ENCODE peak calls at places on chromosomes 6 and 20, in four cellular contexts. D is hepatocyte, A is mesendoderm, M is cardiac muscle cell. T is an unnamed sample.

GRCh38 chr6:26033942-26034354 is 53.3 kb upstream of the HFE start:
- DNase-seq in D (no peak), A (peak; percentile 67), M (no peak), T (no peak)

GRCh38 chr20:57662028-57662312 is 41.7 kb upstream of the ZBP1 start:
- DNase-seq in D (no peak), A (no peak), M (no peak), T (no peak)

GRCh38 chr6:128069180-128069579 is 168.3 kb upstream of the THEMIS start:
- DNase-seq in M (no peak), A (no peak), D (no peak), T (no peak)

GRCh38 chr20:19212524-19213502 is at the start of gene SLC24A3:
- DNase-seq in A (peak; percentile 90), M (peak; percentile 82), D (peak; percentile 86), T (no peak)

GRCh38 chr6:166169549-166170421 is 2.1 kb upstream of the TBXT start:
- DNase-seq in D (no peak), A (peak; percentile 40), M (no peak), T (no peak)

GRCh38 chr20:51767867-51768758 is at the start of gene ATP9A:
- DNase-seq in A (peak; percentile 30), D (peak; percentile 61), M (peak; percentile 67), T (no peak)

GRCh38 chr6:15534970-15535369 is 127.9 kb downstream of the DTNBP1 start:
- DNase-seq in D (no peak), M (no peak), A (peak; percentile 22), T (no peak)

GRCh38 chr20:3115190-3116107 is 30.9 kb upstream of the AVP start:
- DNase-seq in M (peak; percentile 68), D (peak; percentile 74), A (peak; percentile 84), T (peak; percentile 44)

GRCh38 chr6:126033696-126034095 is 47.4 kb downstream of the TRMT11 start:
- DNase-seq in M (peak; percentile 82), A (peak; percentile 90), D (peak; percentile 79), T (peak; percentile 78)

GRCh38 chr6:80956898-80957297 is 795.6 kb downstream of the TENT5A start:
- DNase-seq in D (no peak), M (no peak), A (no peak), T (peak; percentile 73)

GRCh38 chr6:158969148-158969547 is 30.9 kb downstream of the RSPH3 start:
- DNase-seq in D (no peak), M (no peak), A (peak; percentile 9), T (no peak)

GRCh38 chr6:161922631-161923119 is 648.8 kb upstream of the AGPAT4 start:
- DNase-seq in M (peak; percentile 65), D (peak; percentile 83), A (peak; percentile 84), T (peak; percentile 10)

GRCh38 chr6:106547961-106548453 is 81.3 kb downstream of the RTN4IP1 start:
- DNase-seq in D (peak; percentile 61), A (peak; percentile 49), M (peak; percentile 33), T (peak; percentile 75)

GRCh38 chr6:160992323-160993314 is 1.1 kb downstream of the MAP3K4 start:
- DNase-seq in A (peak; percentile 88), D (peak; percentile 80), M (peak; percentile 79), T (peak; percentile 78)

GRCh38 chr6:19245656-19246055 is 591.5 kb upstream of the ID4 start:
- DNase-seq in M (no peak), A (no peak), D (no peak), T (no peak)

GRCh38 chr6:4883298-4883697 is 107.1 kb downstream of the CDYL start:
- DNase-seq in A (no peak), M (no peak), D (no peak), T (no peak)

GRCh38 chr6:14728396-14729024 is 517.4 kb upstream of the JARID2 start:
- DNase-seq in D (no peak), A (no peak), M (no peak), T (no peak)

GRCh38 chr6:125552819-125553218 is 196.6 kb upstream of the HEY2 start:
- DNase-seq in A (no peak), M (no peak), D (no peak), T (no peak)

GRCh38 chr6:38436726-38437465 is 202.8 kb downstream of the BTBD9 start:
- DNase-seq in A (no peak), M (no peak), D (peak; percentile 13), T (peak; percentile 65)

GRCh38 chr6:149501201-149501600 is 16.4 kb upstream of the ZC3H12D start:
- DNase-seq in D (no peak), M (no peak), A (no peak), T (no peak)

GRCh38 chr6:129370268-129370916 is 339.6 kb downstream of the ARHGAP18 start:
- DNase-seq in D (peak; percentile 53), A (peak; percentile 67), M (peak; percentile 52), T (peak; percentile 65)

GRCh38 chr6:74408844-74409243 is 712.8 kb downstream of the CD109 start:
- DNase-seq in M (no peak), A (no peak), D (no peak), T (no peak)

GRCh38 chr6:170030284-170031095 is 260.4 kb downstream of the DLL1 start:
- DNase-seq in A (no peak), D (no peak), M (no peak), T (no peak)

GRCh38 chr6:87944541-87944954 is 103.1 kb upstream of the SPACA1 start:
- DNase-seq in A (peak; percentile 90), D (peak; percentile 74), M (peak; percentile 69), T (no peak)

GRCh38 chr20:21557246-21557982 is 43.5 kb upstream of the NKX2-2 start:
- DNase-seq in D (no peak), A (no peak), M (no peak), T (no peak)

GRCh38 chr6:82917346-82918064 is 148.1 kb downstream of the UBE3D start:
- DNase-seq in A (no peak), M (no peak), D (peak; percentile 22), T (no peak)

GRCh38 chr20:23118144-23118543 is 32.0 kb upstream of the CD93 start:
- DNase-seq in M (no peak), A (no peak), D (no peak), T (no peak)

GRCh38 chr20:47191074-47191673 is 165.3 kb downstream of the ZMYND8 start:
- DNase-seq in D (no peak), A (peak; percentile 34), M (no peak), T (no peak)

GRCh38 chr6:32852844-32853540 is 512 bp downstream of the TAP1 start:
- DNase-seq in A (peak; percentile 16), D (peak; percentile 60), M (peak; percentile 45), T (peak; percentile 52)

GRCh38 chr6:64186562-64186961 is 551.0 kb downstream of the PHF3 start:
- DNase-seq in M (no peak), A (no peak), D (no peak), T (no peak)

GRCh38 chr6:10465633-10466499 is 51.0 kb upstream of the TFAP2A start:
- DNase-seq in A (peak; percentile 83), M (peak; percentile 75), D (peak; percentile 76), T (peak; percentile 39)

GRCh38 chr20:37526238-37526838 is 1.3 kb downstream of the BLCAP start:
- DNase-seq in D (peak; percentile 64), M (peak; percentile 66), A (peak; percentile 97), T (peak; percentile 97)

GRCh38 chr6:30495993-30496392 is 6.7 kb downstream of the HLA-E start:
- DNase-seq in M (no peak), A (no peak), D (no peak), T (no peak)

GRCh38 chr6:26175428-26176181 is 88.4 kb downstream of the HFE start:
- DNase-seq in D (peak; percentile 58), A (peak; percentile 83), M (peak; percentile 39), T (peak; percentile 85)

GRCh38 chr6:15184441-15184861 is 61.4 kb upstream of the JARID2 start:
- DNase-seq in D (no peak), M (no peak), A (no peak), T (no peak)

GRCh38 chr6:33788694-33789549 is at the start of gene LEMD2:
- DNase-seq in A (peak; percentile 96), D (peak; percentile 96), M (peak; percentile 93), T (peak; percentile 94)

GRCh38 chr6:27297857-27298730 is 14.0 kb downstream of the POM121L2 start:
- DNase-seq in D (peak; percentile 27), M (no peak), A (peak; percentile 89), T (peak; percentile 37)

DNA sequence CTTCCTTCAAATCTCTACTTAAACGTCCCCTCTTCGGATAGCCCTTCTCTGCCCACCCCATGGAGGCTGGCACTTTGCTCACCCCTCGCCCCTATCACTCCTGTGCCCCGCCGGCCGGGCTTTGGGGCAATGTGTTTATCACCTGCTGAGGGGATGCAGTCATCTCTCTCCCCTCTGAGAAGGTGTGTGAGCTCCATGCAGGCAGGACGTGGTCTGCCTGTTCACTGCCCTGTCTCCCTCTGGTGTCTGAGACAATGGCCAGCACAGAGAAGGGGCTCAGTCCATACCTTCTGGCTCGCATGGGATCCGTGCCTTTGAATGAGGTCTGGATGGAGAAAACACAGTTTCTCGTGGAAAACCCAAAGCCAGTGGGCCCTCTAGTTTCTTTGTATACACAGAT is 67.6 kb downstream of the GFOD1 start:
- DNase-seq in A (no peak), M (no peak), D (no peak), T (no peak)
- H3K4me1 ChIP-seq in A (peaks cover 11% of the 10 kb centered on the region), M (peaks cover 47% of the 10 kb centered on the region), D (peaks cover 12% of the 10 kb centered on the region), T (peaks cover 44% of the 10 kb centered on the region)

GRCh38 chr20:49701313-49701731 is 12.4 kb downstream of the B4GALT5 start:
- DNase-seq in D (no peak), M (no peak), A (no peak), T (peak; percentile 58)
- H3K4me1 ChIP-seq in D (peaks cover 28% of the 10 kb centered on the region), M (peaks cover 13% of the 10 kb centered on the region), A (peaks cover 4% of the 10 kb centered on the region), T (peaks cover 60% of the 10 kb centered on the region)

GRCh38 chr6:43275782-43276179 is 22.3 kb upstream of the SLC22A7 start:
- DNase-seq in M (no peak), A (no peak), D (no peak), T (no peak)

GRCh38 chr6:43276180-43277082 is 21.6 kb upstream of the SLC22A7 start:
- DNase-seq in A (no peak), M (no peak), D (peak; percentile 61), T (no peak)

GRCh38 chr6:43277083-43277642 is 20.9 kb upstream of the SLC22A7 start:
- DNase-seq in M (no peak), D (no peak), A (no peak), T (no peak)

GRCh38 chr6:43278524-43279078 is 19.5 kb upstream of the SLC22A7 start:
- DNase-seq in D (no peak), M (no peak), A (no peak), T (no peak)

DNA sequence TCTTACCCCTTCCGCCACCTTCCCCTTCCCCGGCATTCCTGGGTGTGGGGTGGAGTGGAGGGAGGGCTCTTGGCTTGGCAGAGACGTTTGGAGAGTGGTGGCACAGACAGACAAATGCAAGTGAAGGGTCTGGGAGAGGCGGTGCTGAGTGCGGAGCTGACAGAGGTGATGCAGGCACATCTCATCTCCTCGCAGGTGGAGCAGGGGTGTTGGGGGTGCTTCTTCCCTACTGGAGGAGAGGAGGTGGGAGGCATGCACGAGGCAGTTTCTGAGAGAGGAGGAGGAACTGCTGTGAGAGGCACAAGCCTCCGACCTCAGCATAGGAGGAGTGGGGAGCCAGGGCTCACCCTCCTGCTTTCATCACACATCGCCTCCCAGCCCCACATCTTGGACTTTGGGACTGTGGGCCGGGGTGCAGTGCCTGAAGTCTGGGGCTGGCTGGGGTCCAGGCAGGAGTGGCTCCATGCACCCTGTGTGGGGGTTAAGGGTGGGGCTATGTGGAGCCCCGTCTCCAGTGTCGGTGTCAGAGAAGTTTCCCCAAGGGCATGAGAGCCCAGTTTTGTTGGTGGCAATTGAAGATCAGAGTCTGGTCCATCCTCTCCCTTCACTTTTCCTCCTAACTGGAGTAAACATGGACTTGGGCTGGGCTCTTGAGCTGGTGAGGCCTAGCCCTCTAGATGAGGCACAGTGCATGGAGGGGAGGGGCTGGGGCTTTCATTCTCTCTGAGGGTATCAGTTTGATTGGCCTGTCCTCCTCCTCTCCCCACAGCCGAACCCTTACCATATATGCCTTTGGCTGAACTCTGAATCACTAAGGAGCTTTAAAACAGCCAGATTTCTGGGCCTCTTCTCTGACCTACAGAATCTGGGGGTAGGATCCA is 20.2 kb upstream of the SLC22A7 start:
- DNase-seq in A (no peak), D (peak; percentile 63), M (peak; percentile 53), T (no peak)
- H3K4me1 ChIP-seq in A (peaks cover 5% of the 10 kb centered on the region), D (peaks cover 40% of the 10 kb centered on the region), M (peaks cover 7% of the 10 kb centered on the region), T (no peaks in the 10 kb centered on the region)

GRCh38 chr6:156822747-156823206 is 45.6 kb downstream of the ARID1B start:
- DNase-seq in A (no peak), D (no peak), M (no peak), T (no peak)
- H3K4me1 ChIP-seq in A (peaks cover 18% of the 10 kb centered on the region), D (peaks cover 10% of the 10 kb centered on the region), M (peaks cover 39% of the 10 kb centered on the region), T (no peaks in the 10 kb centered on the region)